ENCODE peak calls at places on chromosomes 16 and 17, in eight cellular contexts. S is HCT116, B is SK-N-SH, O is K562, R is H1, D is HepG2, H is A549, F is GM12878. G is an unnamed sample. For H3K9me3, the result is how much of the 10 kb centered on the place peaks cover.

GRCh38 chr17:67821871-67822367 is 3.4 kb upstream of the BPTF start:
- DNase-seq in S (no peak), B (no peak), O (no peak), R (no peak), D (no peak), H (no peak), F (no peak), G (no peak)

GRCh38 chr16:11251525-11252481 is 4.2 kb downstream of the SOCS1 start:
- DNase-seq in S (no peak), B (no peak), O (peak), R (no peak), D (no peak), H (no peak), F (no peak), G (no peak)

GRCh38 chr17:66348605-66349165 is 46.3 kb downstream of the PRKCA start:
- DNase-seq in S (peak), B (peak), O (peak), R (no peak), D (peak), H (peak), F (no peak), G (peak)

GRCh38 chr17:7477392-7478275 is 1.8 kb downstream of the ZBTB4 start:
- DNase-seq in S (no peak), B (peak), O (peak), R (no peak), D (peak), H (peak), F (no peak), G (peak)

GRCh38 chr16:80684136-80684765 is 120.1 kb downstream of the CDYL2 start:
- DNase-seq in S (no peak), B (no peak), O (no peak), R (no peak), D (no peak), H (no peak), F (no peak), G (no peak)

GRCh38 chr17:8609910-8610309 is 20.6 kb downstream of the MYH10 start:
- DNase-seq in S (no peak), B (no peak), O (no peak), R (no peak), D (no peak), H (no peak), F (no peak), G (no peak)

GRCh38 chr16:11211977-11212818 is 43.8 kb downstream of the SOCS1 start:
- DNase-seq in S (no peak), B (peak), O (no peak), R (no peak), D (no peak), H (no peak), F (no peak), G (no peak)

GRCh38 chr17:28928061-28928460 is 23.3 kb downstream of the PHF12 start:
- DNase-seq in S (no peak), B (no peak), O (peak), R (no peak), D (no peak), H (no peak), F (no peak), G (no peak)

GRCh38 chr17:65230040-65230439 is 92.9 kb downstream of the RGS9 start:
- DNase-seq in S (no peak), B (no peak), O (peak), R (no peak), D (no peak), H (peak), F (no peak), G (no peak)

GRCh38 chr17:11561281-11561680 is 37.0 kb upstream of the DNAH9 start:
- DNase-seq in S (no peak), B (no peak), O (no peak), R (no peak), D (no peak), H (no peak), F (no peak), G (no peak)

GRCh38 chr17:45948881-45949624 is 50.0 kb upstream of the STH start:
- DNase-seq in S (peak), B (no peak), O (peak), R (peak), D (peak), H (peak), F (no peak), G (peak)

GRCh38 chr16:49902908-49903307 is 47.0 kb upstream of the ZNF423 start:
- DNase-seq in S (no peak), B (no peak), O (no peak), R (no peak), D (no peak), H (no peak), F (no peak), G (no peak)

GRCh38 chr17:19755821-19756510 is 7.9 kb upstream of the ALDH3A1 start:
- DNase-seq in S (no peak), B (no peak), O (no peak), R (no peak), D (no peak), H (no peak), F (no peak), G (no peak)

GRCh38 chr17:48011405-48012150 is 26.0 kb downstream of the COPZ2 start:
- DNase-seq in S (peak), B (peak), O (peak), R (peak), D (peak), H (peak), F (no peak), G (peak)

GRCh38 chr16:68707341-68708152 is 29.5 kb upstream of the CDH1 start:
- DNase-seq in S (peak), B (no peak), O (peak), R (peak), D (peak), H (peak), F (no peak), G (no peak)

GRCh38 chr17:40093005-40093579 is 7.3 kb downstream of the NR1D1 start:
- DNase-seq in S (no peak), B (no peak), O (no peak), R (no peak), D (no peak), H (no peak), F (no peak), G (no peak)

GRCh38 chr17:81544281-81544974 is 7.7 kb downstream of the FAAP100 start:
- DNase-seq in S (no peak), B (no peak), O (no peak), R (no peak), D (no peak), H (no peak), F (no peak), G (no peak)
- TF ChIP-seq MAX in S (no peak), B (no peak), O (no peak), R (no peak), D (no peak), H (no peak), F (no peak), G (no peak)

GRCh38 chr16:3306078-3306477 is 781 bp downstream of the ZNF75A start:
- DNase-seq in S (no peak), B (no peak), O (no peak), R (no peak), D (no peak), H (no peak), F (no peak), G (no peak)

GRCh38 chr16:3317315-3317999 is 12.2 kb downstream of the ZNF75A start:
- DNase-seq in S (no peak), B (no peak), O (no peak), R (no peak), D (no peak), H (peak), F (no peak), G (peak)

GRCh38 chr16:3311496-3311895 is 6.2 kb downstream of the ZNF75A start:
- DNase-seq in S (no peak), B (no peak), O (no peak), R (no peak), D (no peak), H (no peak), F (no peak), G (no peak)
- H3K9me3 ChIP-seq in S (under half), B (under half), O (under half), R (half or more), D (under half), H (half or more), F (under half), G (under half)

DNA sequence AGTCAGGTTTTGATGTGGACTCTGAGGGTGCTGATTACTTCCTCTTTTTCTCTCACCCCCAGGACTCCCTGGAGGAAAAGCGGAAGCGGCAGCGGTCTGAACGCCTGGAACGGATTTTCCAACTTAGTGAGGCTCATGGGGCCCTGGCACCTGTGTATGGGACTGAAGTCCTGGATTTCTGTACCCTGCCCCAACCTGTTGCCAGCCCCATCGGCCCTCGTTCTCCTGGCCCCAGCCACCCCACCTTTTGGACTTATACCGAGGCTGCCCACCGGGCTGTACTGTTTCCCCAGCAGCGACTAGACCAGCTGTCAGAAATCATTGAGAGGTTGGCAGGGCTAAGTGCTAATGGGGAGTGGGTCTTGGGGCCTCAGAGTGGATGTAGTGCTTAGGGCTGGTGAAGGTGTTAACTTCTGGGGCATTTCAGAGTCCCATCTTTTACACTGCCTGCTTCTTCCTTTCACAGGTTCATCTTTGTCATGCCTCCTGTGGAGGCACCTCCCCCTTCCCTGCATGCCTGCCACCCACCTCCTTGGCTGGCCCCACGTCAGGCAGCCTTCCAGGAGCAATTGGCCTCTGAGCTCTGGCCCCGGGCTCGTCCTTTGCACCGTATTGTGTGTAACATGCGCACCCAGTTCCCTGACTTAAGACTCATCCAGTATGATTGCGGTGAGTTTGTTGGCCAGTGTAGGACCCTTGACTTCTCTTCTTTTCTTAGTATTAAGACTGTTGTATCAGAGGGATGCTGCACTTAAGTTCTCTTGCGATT is 19.1 kb upstream of the PHKG2 start:
- DNase-seq in S (no peak), B (no peak), O (no peak), R (no peak), D (no peak), H (no peak), F (no peak), G (no peak)
- TF ChIP-seq MAX in S (no peak), B (no peak), O (no peak), R (no peak), D (no peak), H (no peak), F (no peak), G (no peak)

GRCh38 chr16:3304370-3304769 is 860 bp downstream of the TIGD7 start:
- DNase-seq in S (no peak), B (no peak), O (no peak), R (no peak), D (no peak), H (no peak), F (no peak), G (no peak)

GRCh38 chr16:3305109-3306068 is at the start of the genes TIGD7 and ZNF75A:
- DNase-seq in S (peak), B (peak), O (peak), R (peak), D (no peak), H (peak), F (peak), G (peak)
- H3K9me3 ChIP-seq in S (under half), B (under half), O (under half), R (half or more), D (under half), H (half or more), F (under half), G (under half)